ENCODE peak calls at places on chromosomes 3 and 15, in six cellular contexts. E, N, U, P, B and Q are unnamed samples.

GRCh38 chr3:179967622-179968021 is 69.1 kb downstream of the PEX5L start:
- DNase-seq in E (no peak), N (no peak), U (no peak), P (no peak), B (no peak), Q (no peak)

GRCh38 chr3:108428580-108428979 is 81.8 kb downstream of the MYH15 start:
- DNase-seq in E (no peak), N (peak; percentile 16), U (no peak), P (no peak), B (no peak), Q (no peak)

GRCh38 chr3:133413166-133414020 is 13.5 kb downstream of the BFSP2 start:
- DNase-seq in E (peak; percentile 36), N (peak; percentile 61), U (no peak), P (no peak), B (no peak), Q (no peak)

GRCh38 chr3:14949126-14949525 is 1.7 kb downstream of the NR2C2 start:
- DNase-seq in E (no peak), N (peak; percentile 19), U (no peak), P (peak; percentile 26), B (no peak), Q (no peak)

GRCh38 chr3:28860307-28860706 is 420.6 kb upstream of the RBMS3 start:
- DNase-seq in E (no peak), N (no peak), U (peak; percentile 67), P (no peak), B (no peak), Q (no peak)

GRCh38 chr15:50993598-50993997 is 85.1 kb downstream of the AP4E1 start:
- DNase-seq in E (no peak), N (no peak), U (no peak), P (no peak), B (no peak), Q (no peak)

GRCh38 chr3:155640098-155640497 is 104.8 kb downstream of the PLCH1 start:
- DNase-seq in E (no peak), N (no peak), U (no peak), P (no peak), B (no peak), Q (no peak)

GRCh38 chr3:53841296-53841695 is 4.9 kb downstream of the CHDH start:
- DNase-seq in E (no peak), N (no peak), U (no peak), P (no peak), B (no peak), Q (peak; percentile 43)

GRCh38 chr3:67692621-67693020 is 38.2 kb upstream of the SUCLG2 start:
- DNase-seq in E (no peak), N (peak; percentile 81), U (no peak), P (no peak), B (no peak), Q (no peak)

GRCh38 chr15:98907921-98908490 is 99.6 kb downstream of the PGPEP1L start:
- DNase-seq in E (no peak), N (no peak), U (no peak), P (no peak), B (no peak), Q (no peak)

GRCh38 chr3:37453393-37454391 is 279.3 kb upstream of the LRRFIP2 start:
- DNase-seq in E (no peak), N (peak; percentile 26), U (peak; percentile 78), P (peak; percentile 63), B (peak; percentile 65), Q (peak; percentile 64)
- H3K4me3 ChIP-seq in E (no peak overlapping the region), N (no peak overlapping the region), U (peak overlapping the region; percentile 77), P (peak overlapping the region; percentile 53), B (peak overlapping the region; percentile 73), Q (no peak overlapping the region)

GRCh38 chr15:89648106-89649012 is 6.9 kb downstream of the KIF7 start:
- DNase-seq in E (no peak), N (no peak), U (no peak), P (no peak), B (peak; percentile 32), Q (no peak)
- H3K4me3 ChIP-seq in E (no peak overlapping the region), N (no peak overlapping the region), U (no peak overlapping the region), P (no peak overlapping the region), B (no peak overlapping the region), Q (no peak overlapping the region)

DNA sequence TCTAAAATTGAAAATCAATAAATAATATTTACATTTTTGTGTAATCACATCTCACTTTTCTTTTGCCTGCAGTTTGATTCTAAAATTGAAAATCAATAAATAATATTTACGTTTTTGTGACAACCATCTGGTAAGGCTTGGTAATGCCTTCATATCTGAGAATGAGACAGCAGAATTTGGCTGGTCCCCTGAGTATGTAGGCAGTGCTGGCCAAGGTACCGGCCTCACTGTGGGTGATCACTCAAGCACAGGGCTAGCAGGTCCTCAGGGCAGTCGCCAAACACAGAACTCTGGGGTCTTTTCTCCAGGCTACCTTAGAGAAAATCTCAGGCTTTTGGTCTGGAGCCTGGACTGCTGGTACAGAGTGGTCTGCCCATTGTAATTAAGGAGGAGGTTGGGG is 26.2 kb downstream of the RTP3 start:
- DNase-seq in E (no peak), N (no peak), U (no peak), P (no peak), B (no peak), Q (no peak)
- H3K4me3 ChIP-seq in E (no peak overlapping the region), N (no peak overlapping the region), U (no peak overlapping the region), P (no peak overlapping the region), B (no peak overlapping the region), Q (no peak overlapping the region)

DNA sequence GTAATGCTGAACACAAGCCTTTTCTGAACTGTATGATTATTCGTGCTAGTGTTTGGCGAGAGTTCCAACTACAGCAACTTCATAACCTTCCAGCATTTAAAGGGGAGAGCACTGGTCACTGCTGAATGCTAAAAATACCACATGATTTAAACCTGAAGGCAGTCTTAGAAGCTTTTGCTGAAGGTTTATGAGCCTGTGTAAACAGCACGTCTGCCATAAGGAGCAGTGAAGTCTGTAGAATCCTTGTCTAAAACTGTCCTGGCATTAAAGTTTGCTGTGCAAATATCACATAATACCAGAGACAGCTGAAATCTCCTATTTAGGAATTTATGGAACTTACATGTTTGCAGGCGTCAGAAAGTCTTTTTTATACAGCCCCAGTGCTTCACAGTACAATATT is 5.9 kb downstream of the SATB1 start:
- DNase-seq in E (no peak), N (no peak), U (no peak), P (no peak), B (no peak), Q (no peak)
- H3K4me3 ChIP-seq in E (no peak overlapping the region), N (no peak overlapping the region), U (peak overlapping the region; percentile 47), P (no peak overlapping the region), B (no peak overlapping the region), Q (no peak overlapping the region)

GRCh38 chr3:9345041-9345440 is 17.8 kb upstream of the THUMPD3 start:
- DNase-seq in E (no peak), N (no peak), U (no peak), P (no peak), B (no peak), Q (no peak)
- H3K4me3 ChIP-seq in E (no peak overlapping the region), N (no peak overlapping the region), U (no peak overlapping the region), P (no peak overlapping the region), B (no peak overlapping the region), Q (no peak overlapping the region)

GRCh38 chr15:48806151-48806550 is 4.7 kb downstream of the CEP152 start:
- DNase-seq in E (no peak), N (peak; percentile 42), U (no peak), P (no peak), B (no peak), Q (no peak)
- H3K4me3 ChIP-seq in E (no peak overlapping the region), N (no peak overlapping the region), U (no peak overlapping the region), P (no peak overlapping the region), B (no peak overlapping the region), Q (no peak overlapping the region)

GRCh38 chr3:43690400-43691119 is at the start of gene ABHD5:
- DNase-seq in E (peak; percentile 65), N (peak; percentile 97), U (peak; percentile 96), P (peak; percentile 97), B (peak; percentile 94), Q (peak; percentile 94)

GRCh38 chr3:43693594-43693993 is 2.9 kb downstream of the ABHD5 start:
- DNase-seq in E (no peak), N (peak; percentile 28), U (no peak), P (no peak), B (no peak), Q (no peak)

GRCh38 chr3:43692085-43692484 is 1.3 kb downstream of the ABHD5 start:
- DNase-seq in E (no peak), N (peak; percentile 66), U (no peak), P (no peak), B (no peak), Q (no peak)

GRCh38 chr3:43691120-43692002 is 623 bp downstream of the ABHD5 start:
- DNase-seq in E (no peak), N (peak; percentile 43), U (peak; percentile 72), P (peak; percentile 87), B (peak; percentile 84), Q (peak; percentile 89)

DNA sequence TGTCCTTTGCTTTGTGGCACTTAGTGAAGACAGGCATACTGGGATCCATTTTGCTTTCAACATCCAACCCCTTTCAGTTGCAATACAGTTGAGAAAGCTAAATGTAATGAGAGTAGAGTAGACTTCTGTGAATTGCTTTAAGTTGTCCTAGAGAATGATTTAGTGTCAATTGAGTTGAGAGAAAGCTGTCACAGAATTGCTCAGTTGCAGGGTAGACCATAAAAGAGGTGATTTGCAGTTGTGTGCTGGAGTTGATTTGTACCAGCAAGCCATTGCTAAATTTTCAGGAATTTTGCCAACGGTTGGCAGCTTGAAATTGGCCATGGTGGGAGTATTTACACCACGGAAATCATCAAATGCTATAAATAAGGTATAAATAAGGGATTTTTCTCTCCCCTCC is 2.2 kb downstream of the ABHD5 start:
- DNase-seq in E (no peak), N (no peak), U (no peak), P (no peak), B (no peak), Q (no peak)
- H3K4me3 ChIP-seq in E (no peak overlapping the region), N (peak overlapping the region; percentile 80), U (peak overlapping the region; percentile 80), P (no peak overlapping the region), B (no peak overlapping the region), Q (no peak overlapping the region)

DNA sequence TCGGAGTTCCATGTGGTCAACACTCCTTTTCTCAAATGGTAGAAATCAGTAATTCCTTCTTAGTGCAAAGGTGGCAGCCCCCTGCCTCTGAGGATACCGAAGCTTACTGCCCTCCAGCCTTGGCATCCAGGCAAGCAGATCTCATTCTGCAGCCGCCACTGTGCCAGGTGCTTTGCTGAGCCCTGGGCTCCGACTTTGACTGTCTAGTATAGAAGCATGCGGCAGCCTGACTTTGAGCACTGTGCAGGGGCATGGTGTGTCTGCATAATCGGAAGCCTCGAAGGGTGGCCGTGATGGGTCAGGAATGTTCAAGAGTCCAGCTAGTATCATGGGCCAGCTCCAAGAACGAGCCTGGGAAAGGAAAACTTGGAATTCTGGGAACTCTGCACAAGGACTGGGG is 39.7 kb downstream of the ABTB1 start:
- DNase-seq in E (no peak), N (no peak), U (no peak), P (no peak), B (peak; percentile 34), Q (no peak)
- H3K4me3 ChIP-seq in E (no peak overlapping the region), N (no peak overlapping the region), U (no peak overlapping the region), P (no peak overlapping the region), B (no peak overlapping the region), Q (no peak overlapping the region)

GRCh38 chr15:96344706-96345559 is 14.4 kb downstream of the NR2F2 start:
- DNase-seq in E (no peak), N (peak; percentile 36), U (peak; percentile 46), P (peak; percentile 76), B (no peak), Q (no peak)

GRCh38 chr15:96342611-96343528 is 12.4 kb downstream of the NR2F2 start:
- DNase-seq in E (no peak), N (peak; percentile 55), U (no peak), P (peak; percentile 61), B (no peak), Q (no peak)

GRCh38 chr15:96343529-96344072 is 13.1 kb downstream of the NR2F2 start:
- DNase-seq in E (no peak), N (peak; percentile 56), U (peak; percentile 50), P (peak; percentile 76), B (no peak), Q (no peak)

GRCh38 chr15:96345560-96346389 is 15.3 kb downstream of the NR2F2 start:
- DNase-seq in E (no peak), N (peak; percentile 85), U (peak; percentile 89), P (peak; percentile 89), B (peak; percentile 63), Q (peak; percentile 75)

GRCh38 chr15:96344120-96344705 is 13.7 kb downstream of the NR2F2 start:
- DNase-seq in E (no peak), N (peak; percentile 51), U (no peak), P (peak; percentile 60), B (no peak), Q (no peak)
- H3K4me3 ChIP-seq in E (no peak overlapping the region), N (peak overlapping the region; percentile 94), U (peak overlapping the region; percentile 92), P (peak overlapping the region; percentile 16), B (peak overlapping the region; percentile 11), Q (no peak overlapping the region)